ENCODE peak calls at places on chromosome 18, in nine cellular contexts. V, L, O, G, M, C, X, Q and J are unnamed samples.

GRCh38 chr18:62347091-62347506 is 22.0 kb downstream of the TNFRSF11A start:
- DNase-seq in G (no peak), C (no peak), V (no peak), O (no peak), Q (no peak), L (no peak), M (no peak), X (no peak), J (no peak)

GRCh38 chr18:76274470-76275289 is 220.4 kb downstream of the ZNF516 start:
- DNase-seq in L (no peak), Q (no peak), C (no peak), X (no peak), M (peak), V (no peak), G (no peak), O (no peak), J (no peak)

GRCh38 chr18:29191263-29191662 is 1014.3 kb upstream of the CDH2 start:
- DNase-seq in X (peak), G (no peak), O (no peak), M (no peak), L (peak), V (no peak), C (no peak), Q (no peak), J (no peak)

GRCh38 chr18:903703-904102 is 968 bp upstream of the ADCYAP1 start:
- DNase-seq in O (peak), X (peak), Q (peak), G (peak), M (peak), C (no peak), L (peak), V (no peak), J (no peak)

GRCh38 chr18:68221116-68221724 is 493.7 kb downstream of the TMX3 start:
- DNase-seq in Q (no peak), M (no peak), X (peak), G (no peak), O (no peak), C (no peak), V (no peak), L (no peak), J (no peak)

GRCh38 chr18:70520867-70521266 is 232.0 kb downstream of the SOCS6 start:
- DNase-seq in V (no peak), O (no peak), G (no peak), X (no peak), L (no peak), Q (no peak), M (no peak), C (no peak), J (no peak)

GRCh38 chr18:63676526-63676925 is 14.8 kb upstream of the SERPINB3 start:
- DNase-seq in Q (no peak), V (peak), X (no peak), C (no peak), L (peak), O (no peak), M (peak), G (no peak), J (no peak)

GRCh38 chr18:8367217-8367988 is 241.8 kb upstream of the RAB12 start:
- DNase-seq in X (peak), O (no peak), Q (no peak), V (peak), L (no peak), M (peak), C (no peak), G (no peak), J (no peak)

GRCh38 chr18:79818036-79818435 is 20.3 kb downstream of the KCNG2 start:
- DNase-seq in C (no peak), G (no peak), V (no peak), L (no peak), X (no peak), O (no peak), Q (peak), M (no peak), J (no peak)

GRCh38 chr18:44568343-44568742 is 112.3 kb upstream of the SETBP1 start:
- DNase-seq in X (no peak), M (no peak), G (no peak), V (no peak), C (no peak), O (no peak), L (peak), Q (no peak), J (no peak)

DNA sequence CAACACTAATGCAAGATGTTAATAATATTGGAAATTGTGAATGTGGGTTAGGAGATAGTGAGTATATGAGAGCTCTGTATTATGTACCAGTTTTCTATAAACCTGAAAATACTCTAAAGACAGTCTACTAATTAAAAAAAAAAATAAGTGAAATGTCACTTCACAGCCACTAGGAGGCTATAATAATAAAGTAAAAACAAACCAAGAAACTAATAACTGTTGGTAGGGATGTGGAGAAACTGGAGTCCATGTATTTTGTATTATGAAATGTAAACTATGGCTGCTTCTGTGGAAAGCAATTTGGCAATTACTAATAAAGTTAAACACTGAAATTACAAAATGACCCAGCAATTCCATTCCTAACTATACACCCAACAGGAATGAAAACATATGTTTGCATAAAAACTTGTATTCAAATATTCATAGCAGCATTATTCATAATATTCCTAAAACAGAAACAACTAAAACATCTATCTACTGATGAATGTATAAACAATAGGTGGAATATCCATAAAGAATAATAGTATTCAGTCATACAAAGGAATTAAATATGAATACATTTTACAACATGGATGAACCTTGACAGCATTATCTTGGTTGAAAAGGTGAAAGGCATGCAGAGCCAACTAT is 36.2 kb downstream of the CCDC178 start:
- DNase-seq in L (no peak), M (no peak), X (peak), O (no peak), C (no peak), G (no peak), V (no peak), Q (no peak), J (no peak)
- TF ChIP-seq CTCF in L (peak), M (peak), X (peak), O (no peak), C (no peak), G (peak), V (peak), Q (no peak), J (no peak)

GRCh38 chr18:34223893-34224422 is 755 bp downstream of the NOL4 start:
- DNase-seq in O (no peak), X (no peak), M (no peak), G (no peak), V (peak), L (no peak), Q (no peak), C (no peak), J (no peak)

GRCh38 chr18:34223164-34223892 is 1.4 kb downstream of the NOL4 start:
- DNase-seq in X (no peak), O (no peak), V (peak), M (peak), G (no peak), L (peak), C (no peak), Q (no peak), J (no peak)

GRCh38 chr18:34225218-34225553 is 473 bp upstream of the NOL4 start:
- DNase-seq in O (no peak), G (no peak), V (no peak), C (no peak), M (no peak), Q (no peak), X (no peak), L (no peak), J (no peak)

GRCh38 chr18:34222396-34223163 is 2.1 kb downstream of the NOL4 start:
- DNase-seq in Q (peak), L (peak), X (no peak), G (peak), V (peak), M (peak), C (no peak), O (no peak), J (no peak)

DNA sequence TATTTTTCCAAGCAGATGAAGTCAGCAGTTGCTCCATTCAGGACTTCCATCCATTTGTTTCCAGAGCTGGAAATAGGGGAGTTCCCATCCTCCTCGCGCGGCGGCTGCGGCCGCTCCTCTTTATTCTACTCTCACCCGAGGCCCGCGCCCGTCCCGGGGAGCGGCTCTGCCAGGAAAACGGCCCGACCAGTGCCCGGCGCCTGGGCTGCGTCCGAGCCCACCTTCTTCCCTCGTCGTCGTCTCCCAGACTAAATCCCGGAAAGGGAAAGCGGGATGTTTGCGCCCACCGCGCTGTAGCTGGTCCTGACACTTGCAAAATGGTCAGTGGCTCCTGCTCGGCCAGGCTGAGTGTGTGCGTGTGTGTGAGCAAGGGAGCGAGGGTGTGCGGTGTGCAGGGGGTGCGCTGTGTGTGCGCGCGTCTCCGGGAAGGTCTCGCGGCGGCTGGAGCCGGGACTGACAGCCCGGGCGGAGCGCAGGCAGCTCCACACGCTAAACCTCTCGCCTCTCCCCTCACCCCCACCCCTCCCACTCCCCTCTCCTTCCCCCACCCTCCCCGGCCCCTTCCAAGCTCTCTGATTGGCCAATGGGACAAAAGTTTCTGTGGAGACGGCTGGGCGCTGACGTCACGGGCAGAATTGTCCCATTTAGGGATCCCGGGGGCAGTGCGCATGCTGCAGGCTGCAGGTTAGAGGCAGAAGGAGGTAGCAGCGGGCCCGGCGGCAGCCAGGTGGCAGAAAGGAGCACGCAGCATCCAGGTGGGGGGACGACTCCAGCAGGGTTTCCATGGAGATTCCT is at the start of gene NOL4:
- DNase-seq in X (no peak), C (no peak), O (no peak), L (peak), Q (no peak), V (peak), M (peak), G (no peak), J (no peak)
- TF ChIP-seq CTCF in X (no peak), C (no peak), O (no peak), L (peak), Q (peak), V (peak), M (no peak), G (peak), J (no peak)

GRCh38 chr18:36514778-36515177 is 217.3 kb downstream of the FHOD3 start:
- DNase-seq in G (no peak), C (no peak), V (no peak), L (no peak), X (no peak), Q (no peak), O (no peak), M (peak), J (no peak)
- TF ChIP-seq CTCF in G (no peak), C (no peak), V (no peak), L (no peak), X (no peak), Q (no peak), O (no peak), M (no peak), J (no peak)

DNA sequence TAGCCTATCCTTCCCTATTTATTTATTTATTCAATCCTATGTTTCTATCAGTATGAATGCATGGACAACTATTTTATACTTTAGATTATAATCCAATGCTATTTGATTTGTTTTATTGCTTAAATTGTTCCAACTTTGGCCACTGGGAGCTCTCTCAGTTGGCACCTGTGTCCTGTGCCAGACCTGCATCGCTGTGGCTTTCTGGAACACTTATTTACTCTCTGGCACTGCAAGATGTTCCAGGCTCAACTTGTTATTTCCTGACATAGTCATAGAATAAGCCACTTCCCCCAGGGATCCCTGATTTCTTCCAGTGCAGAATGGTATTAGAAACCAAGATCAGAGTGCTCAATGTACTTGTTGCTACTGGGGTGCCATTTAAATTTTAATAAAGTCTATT is 5.8 kb downstream of the MC2R start:
- DNase-seq in O (no peak), X (no peak), V (no peak), G (no peak), C (no peak), L (no peak), Q (no peak), M (no peak), J (no peak)
- TF ChIP-seq CTCF in O (no peak), X (no peak), V (no peak), G (no peak), C (no peak), L (no peak), Q (no peak), M (no peak), J (no peak)

DNA sequence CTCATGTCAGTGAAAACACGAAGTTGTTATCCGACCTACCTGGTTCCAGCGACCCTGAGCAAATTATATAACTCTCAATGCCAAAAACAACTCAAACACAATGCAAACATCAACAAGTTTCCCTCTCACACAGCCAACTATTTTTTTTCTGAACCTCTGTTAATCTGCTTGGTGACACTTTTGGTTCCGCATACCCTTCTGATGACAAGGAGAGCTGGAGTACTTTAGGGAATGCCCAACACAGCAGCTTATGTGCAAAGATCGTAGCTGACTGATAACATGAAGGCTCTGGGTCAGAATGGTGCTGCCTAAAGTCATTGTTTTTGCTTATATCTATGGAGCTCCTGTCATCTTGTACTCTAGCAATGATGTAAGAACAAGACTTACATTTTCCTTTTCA is 72.7 kb upstream of the CCDC68 start:
- DNase-seq in O (no peak), V (no peak), Q (no peak), L (no peak), G (no peak), C (no peak), X (no peak), M (peak), J (no peak)
- TF ChIP-seq CTCF in O (no peak), V (no peak), Q (no peak), L (no peak), G (no peak), C (no peak), X (no peak), M (no peak), J (no peak)

GRCh38 chr18:49898421-49898820 is 85.1 kb upstream of the ACAA2 start:
- DNase-seq in Q (peak), L (peak), G (peak), V (peak), M (peak), C (no peak), O (peak), X (peak), J (no peak)
- TF ChIP-seq CTCF in Q (no peak), L (no peak), G (no peak), V (no peak), M (no peak), C (no peak), O (no peak), X (no peak), J (no peak)

GRCh38 chr18:57959278-57959677 is 84.7 kb upstream of the NEDD4L start:
- DNase-seq in V (peak), C (no peak), Q (no peak), X (peak), M (peak), O (no peak), L (peak), G (no peak), J (no peak)
- TF ChIP-seq CTCF in V (peak), C (no peak), Q (no peak), X (peak), M (peak), O (no peak), L (peak), G (no peak), J (no peak)

DNA sequence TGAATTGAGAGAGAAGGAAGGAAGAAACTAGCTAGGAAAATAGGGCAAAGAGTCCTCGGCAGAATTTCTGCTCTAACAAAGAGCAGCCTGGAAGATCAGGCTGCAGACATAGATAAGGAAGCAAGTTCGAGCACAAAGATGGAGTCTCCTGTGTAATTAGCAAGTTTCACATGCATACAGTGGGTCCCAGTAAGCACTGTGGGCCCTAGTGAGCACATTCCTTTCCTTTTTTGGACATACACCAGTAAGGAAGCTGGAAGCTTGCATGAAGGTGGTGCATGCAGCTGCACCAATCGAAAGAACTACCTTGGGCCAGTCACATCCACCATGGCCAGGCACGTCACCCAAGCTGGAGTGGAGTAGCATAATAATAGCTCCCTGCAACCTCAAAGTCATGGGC is 109.7 kb downstream of the NOL4 start:
- DNase-seq in M (no peak), L (no peak), G (no peak), V (no peak), X (no peak), Q (no peak), C (no peak), O (no peak), J (no peak)
- TF ChIP-seq CTCF in M (no peak), L (no peak), G (no peak), V (no peak), X (no peak), Q (no peak), C (no peak), O (no peak), J (no peak)